ENCODE peak calls at places on chromosomes 11 and 22, in nine cellular contexts. F is ACHN; U is bronchial epithelial cell; M is tibial nerve; C is NCI-H1417; X is fibroblast of lung; N is left cardiac atrium; T is stimulated activated CD4-positive, alpha-beta T cell treated with anti-CD3 and anti-CD28 coated beads, Interleukin-12 subunit alpha, Interleukin-12 subunit beta, amount 100 ng/mL, for 4 hours; R is activated CD8-positive, alpha-beta memory T cell treated with anti-CD3 and anti-CD28 coated beads, Interleukin-2, amount 50 U/mL, for 48 hours. K is an unnamed sample.

GRCh38 chr11:75338516-75339218 is 12.8 kb downstream of the ARRB1 start:
- DNase-seq in F (no peak), U (peak), M (no peak), C (no peak), X (no peak), N (no peak), T (no peak), R (no peak), K (peak)

GRCh38 chr11:33640730-33641371 is 59.8 kb downstream of the C11orf91 start:
- DNase-seq in F (no peak), U (no peak), M (no peak), C (no peak), X (no peak), N (no peak), T (no peak), R (no peak), K (no peak)

GRCh38 chr11:34565417-34566208 is 52.0 kb upstream of the ELF5 start:
- DNase-seq in F (peak), U (no peak), M (no peak), C (no peak), X (no peak), N (no peak), T (no peak), R (no peak), K (no peak)

GRCh38 chr22:44473166-44473565 is 24.9 kb downstream of the RTL6 start:
- DNase-seq in F (no peak), U (no peak), M (no peak), C (no peak), X (no peak), N (no peak), T (no peak), R (no peak), K (no peak)

GRCh38 chr22:45007946-45008852 is 1.6 kb downstream of the PHF21B start:
- DNase-seq in F (peak), U (no peak), M (no peak), C (peak), X (peak), N (no peak), T (no peak), R (peak), K (no peak)

GRCh38 chr22:48918585-48919186 is 909.0 kb downstream of the BRD1 start:
- DNase-seq in F (no peak), U (no peak), M (no peak), C (no peak), X (no peak), N (no peak), T (no peak), R (peak), K (no peak)

GRCh38 chr11:10483584-10483983 is 28.5 kb downstream of the AMPD3 start:
- DNase-seq in F (no peak), U (no peak), M (no peak), C (no peak), X (no peak), N (no peak), T (no peak), R (peak), K (no peak)

GRCh38 chr11:88345408-88345807 is 7.9 kb upstream of the CTSC start:
- DNase-seq in F (peak), U (peak), M (no peak), C (no peak), X (no peak), N (no peak), T (no peak), R (no peak), K (no peak)

GRCh38 chr22:46635756-46636155 is 15.6 kb downstream of the GRAMD4 start:
- DNase-seq in F (no peak), U (no peak), M (no peak), C (no peak), X (no peak), N (no peak), T (no peak), R (no peak), K (no peak)

GRCh38 chr11:59173080-59173963 is 1.4 kb downstream of the DTX4 start:
- DNase-seq in F (no peak), U (peak), M (no peak), C (no peak), X (no peak), N (peak), T (no peak), R (peak), K (no peak)